ENCODE peak calls at places on chromosomes 13 and 19, in seven cellular contexts. One of them, this sample, is unnamed.

GRCh38 chr13:100203696-100204367 is 114.9 kb downstream of the PCCA start:
- DNase-seq in foreskin fibroblast: peak
- DNase-seq in fibroblast of lung: peak
- DNase-seq in CD14-positive monocyte: no peak
- DNase-seq in PC-3: peak
- DNase-seq in CD4-positive, alpha-beta T cell: no peak
- DNase-seq in astrocyte: peak
- DNase-seq in this sample: peak

GRCh38 chr19:33005440-33005839 is 33.4 kb downstream of the FAAP24 start:
- DNase-seq in fibroblast of lung: no peak
- DNase-seq in foreskin fibroblast: no peak
- DNase-seq in CD4-positive, alpha-beta T cell: no peak
- DNase-seq in PC-3: peak
- DNase-seq in CD14-positive monocyte: no peak
- DNase-seq in astrocyte: no peak
- DNase-seq in this sample: no peak

GRCh38 chr19:53659292-53659691 is 27.5 kb downstream of the DPRX start:
- DNase-seq in PC-3: peak
- DNase-seq in CD14-positive monocyte: no peak
- DNase-seq in foreskin fibroblast: no peak
- DNase-seq in CD4-positive, alpha-beta T cell: no peak
- DNase-seq in fibroblast of lung: no peak
- DNase-seq in astrocyte: no peak
- DNase-seq in this sample: no peak

GRCh38 chr13:60857698-60858097 is 460.7 kb downstream of the TDRD3 start:
- DNase-seq in astrocyte: no peak
- DNase-seq in fibroblast of lung: no peak
- DNase-seq in PC-3: no peak
- DNase-seq in foreskin fibroblast: no peak
- DNase-seq in CD14-positive monocyte: no peak
- DNase-seq in CD4-positive, alpha-beta T cell: no peak
- DNase-seq in this sample: no peak

GRCh38 chr13:51502206-51502651 is 49.4 kb upstream of the INTS6 start:
- DNase-seq in CD14-positive monocyte: no peak
- DNase-seq in PC-3: no peak
- DNase-seq in CD4-positive, alpha-beta T cell: no peak
- DNase-seq in foreskin fibroblast: peak
- DNase-seq in fibroblast of lung: peak
- DNase-seq in astrocyte: peak
- DNase-seq in this sample: peak

GRCh38 chr13:51154029-51154555 is 43.0 kb upstream of the C13orf42 start:
- DNase-seq in PC-3: no peak
- DNase-seq in CD14-positive monocyte: no peak
- DNase-seq in fibroblast of lung: peak
- DNase-seq in astrocyte: peak
- DNase-seq in CD4-positive, alpha-beta T cell: no peak
- DNase-seq in foreskin fibroblast: peak
- DNase-seq in this sample: peak

GRCh38 chr19:23554548-23554947 is 132.5 kb downstream of the ZNF675 start:
- DNase-seq in PC-3: peak
- DNase-seq in CD14-positive monocyte: no peak
- DNase-seq in astrocyte: no peak
- DNase-seq in foreskin fibroblast: no peak
- DNase-seq in fibroblast of lung: no peak
- DNase-seq in CD4-positive, alpha-beta T cell: no peak
- DNase-seq in this sample: no peak

GRCh38 chr13:100547805-100548204 is 40.8 kb downstream of the GGACT start:
- DNase-seq in PC-3: no peak
- DNase-seq in CD14-positive monocyte: no peak
- DNase-seq in astrocyte: no peak
- DNase-seq in foreskin fibroblast: no peak
- DNase-seq in fibroblast of lung: no peak
- DNase-seq in CD4-positive, alpha-beta T cell: no peak
- DNase-seq in this sample: peak

GRCh38 chr19:47232422-47233211 is 1.6 kb upstream of the BBC3 start:
- DNase-seq in CD4-positive, alpha-beta T cell: no peak
- DNase-seq in CD14-positive monocyte: no peak
- DNase-seq in astrocyte: peak
- DNase-seq in foreskin fibroblast: no peak
- DNase-seq in PC-3: peak
- DNase-seq in fibroblast of lung: peak
- DNase-seq in this sample: peak

GRCh38 chr19:4067396-4068057 is 828 bp upstream of the ZBTB7A start:
- DNase-seq in fibroblast of lung: no peak
- DNase-seq in PC-3: no peak
- DNase-seq in CD14-positive monocyte: no peak
- DNase-seq in foreskin fibroblast: no peak
- DNase-seq in astrocyte: no peak
- DNase-seq in CD4-positive, alpha-beta T cell: no peak
- DNase-seq in this sample: no peak

GRCh38 chr19:47464619-47465018 is 7.1 kb downstream of the SLC8A2 start:
- DNase-seq in astrocyte: no peak
- DNase-seq in fibroblast of lung: no peak
- DNase-seq in PC-3: no peak
- DNase-seq in CD14-positive monocyte: no peak
- DNase-seq in foreskin fibroblast: no peak
- DNase-seq in CD4-positive, alpha-beta T cell: no peak
- DNase-seq in this sample: no peak

GRCh38 chr13:28574617-28575142 is 79.8 kb upstream of the FLT1 start:
- DNase-seq in fibroblast of lung: peak
- DNase-seq in foreskin fibroblast: peak
- DNase-seq in astrocyte: peak
- DNase-seq in CD14-positive monocyte: peak
- DNase-seq in CD4-positive, alpha-beta T cell: no peak
- DNase-seq in PC-3: peak
- DNase-seq in this sample: peak

GRCh38 chr19:6396305-6396704 is 3.3 kb upstream of the GTF2F1 start:
- DNase-seq in foreskin fibroblast: no peak
- DNase-seq in fibroblast of lung: no peak
- DNase-seq in astrocyte: no peak
- DNase-seq in CD4-positive, alpha-beta T cell: no peak
- DNase-seq in CD14-positive monocyte: no peak
- DNase-seq in PC-3: no peak
- DNase-seq in this sample: no peak

DNA sequence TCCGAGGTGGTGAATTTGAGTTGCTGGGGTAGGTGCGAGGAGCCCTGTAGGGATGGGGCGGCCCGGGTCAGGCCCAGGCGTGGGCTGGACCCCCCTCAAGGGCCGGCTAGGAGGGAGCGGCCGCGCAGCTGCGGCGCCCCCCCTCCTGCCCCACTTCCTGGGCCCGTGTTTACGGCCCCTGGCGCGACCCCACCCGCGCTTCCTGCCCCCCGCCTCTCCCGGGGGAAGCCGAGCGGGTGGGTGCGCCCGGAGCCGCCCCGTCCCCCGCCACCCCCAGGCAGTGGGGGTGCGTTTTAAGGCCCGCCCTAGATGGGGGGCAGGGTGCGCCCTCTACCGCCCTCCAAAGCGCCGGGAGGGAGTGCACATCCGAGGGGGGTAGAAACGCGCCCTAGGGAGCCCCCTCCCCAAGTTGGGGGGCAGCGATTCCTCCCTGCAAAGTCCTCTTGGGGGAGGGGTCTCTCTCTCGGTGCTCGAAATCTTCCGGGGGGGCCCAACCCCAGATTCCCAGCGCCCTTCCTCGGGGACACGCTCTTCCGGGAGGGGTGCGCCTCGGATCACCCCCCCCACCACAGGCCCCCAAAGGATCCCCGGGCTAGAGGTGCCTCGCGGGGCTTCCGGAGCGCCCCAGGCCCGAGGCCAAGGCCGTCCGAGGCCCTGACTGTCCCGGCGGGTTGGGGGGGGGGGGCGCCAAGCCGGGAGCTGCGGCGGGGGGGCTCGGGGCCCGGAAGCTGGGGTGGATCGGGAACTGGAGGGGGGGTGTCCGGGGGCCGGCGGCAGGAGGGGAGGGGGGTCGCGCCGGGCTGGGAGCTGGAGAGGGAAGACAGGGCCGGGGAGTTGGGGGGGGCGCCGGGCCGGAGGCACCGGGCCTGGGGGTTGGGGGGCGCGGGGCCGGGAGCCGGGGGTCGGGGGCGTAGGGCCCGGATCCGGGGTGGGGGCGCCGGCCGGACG is 807 bp downstream of the TLE5 start:
- DNase-seq in fibroblast of lung: peak
- DNase-seq in foreskin fibroblast: no peak
- DNase-seq in CD14-positive monocyte: no peak
- DNase-seq in PC-3: no peak
- DNase-seq in CD4-positive, alpha-beta T cell: peak
- DNase-seq in astrocyte: no peak
- DNase-seq in this sample: no peak
- TF ChIP-seq CTCF in fibroblast of lung: peak
- TF ChIP-seq CTCF in foreskin fibroblast: no peak
- TF ChIP-seq CTCF in CD14-positive monocyte: peak
- TF ChIP-seq CTCF in PC-3: peak
- TF ChIP-seq CTCF in CD4-positive, alpha-beta T cell: peak
- TF ChIP-seq CTCF in astrocyte: no peak
- TF ChIP-seq CTCF in this sample: peak

GRCh38 chr13:110714798-110715394 is 1.4 kb downstream of the ING1 start:
- DNase-seq in fibroblast of lung: peak
- DNase-seq in CD14-positive monocyte: no peak
- DNase-seq in PC-3: peak
- DNase-seq in CD4-positive, alpha-beta T cell: peak
- DNase-seq in foreskin fibroblast: peak
- DNase-seq in astrocyte: no peak
- DNase-seq in this sample: peak
- TF ChIP-seq CTCF in fibroblast of lung: peak
- TF ChIP-seq CTCF in CD14-positive monocyte: no peak
- TF ChIP-seq CTCF in PC-3: no peak
- TF ChIP-seq CTCF in CD4-positive, alpha-beta T cell: no peak
- TF ChIP-seq CTCF in foreskin fibroblast: no peak
- TF ChIP-seq CTCF in astrocyte: no peak
- TF ChIP-seq CTCF in this sample: peak

GRCh38 chr13:78768950-78769349 is 110.0 kb upstream of the OBI1 start:
- DNase-seq in foreskin fibroblast: no peak
- DNase-seq in fibroblast of lung: no peak
- DNase-seq in CD4-positive, alpha-beta T cell: no peak
- DNase-seq in CD14-positive monocyte: no peak
- DNase-seq in PC-3: no peak
- DNase-seq in astrocyte: no peak
- DNase-seq in this sample: no peak

GRCh38 chr13:78759704-78760103 is 100.7 kb upstream of the OBI1 start:
- DNase-seq in CD4-positive, alpha-beta T cell: no peak
- DNase-seq in foreskin fibroblast: no peak
- DNase-seq in CD14-positive monocyte: no peak
- DNase-seq in fibroblast of lung: no peak
- DNase-seq in astrocyte: no peak
- DNase-seq in PC-3: no peak
- DNase-seq in this sample: no peak

GRCh38 chr13:78762825-78763224 is 103.9 kb upstream of the OBI1 start:
- DNase-seq in foreskin fibroblast: no peak
- DNase-seq in CD14-positive monocyte: no peak
- DNase-seq in CD4-positive, alpha-beta T cell: no peak
- DNase-seq in fibroblast of lung: no peak
- DNase-seq in astrocyte: no peak
- DNase-seq in PC-3: no peak
- DNase-seq in this sample: no peak

GRCh38 chr13:78764665-78765064 is 105.7 kb upstream of the OBI1 start:
- DNase-seq in fibroblast of lung: no peak
- DNase-seq in foreskin fibroblast: no peak
- DNase-seq in astrocyte: no peak
- DNase-seq in CD4-positive, alpha-beta T cell: no peak
- DNase-seq in PC-3: no peak
- DNase-seq in CD14-positive monocyte: no peak
- DNase-seq in this sample: no peak
- TF ChIP-seq CTCF in fibroblast of lung: no peak
- TF ChIP-seq CTCF in foreskin fibroblast: no peak
- TF ChIP-seq CTCF in astrocyte: no peak
- TF ChIP-seq CTCF in CD4-positive, alpha-beta T cell: no peak
- TF ChIP-seq CTCF in PC-3: no peak
- TF ChIP-seq CTCF in CD14-positive monocyte: no peak
- TF ChIP-seq CTCF in this sample: no peak

GRCh38 chr19:16951529-16951928 is 62.7 kb downstream of the F2RL3 start:
- DNase-seq in fibroblast of lung: peak
- DNase-seq in PC-3: peak
- DNase-seq in CD4-positive, alpha-beta T cell: no peak
- DNase-seq in astrocyte: peak
- DNase-seq in CD14-positive monocyte: no peak
- DNase-seq in foreskin fibroblast: no peak
- DNase-seq in this sample: no peak

GRCh38 chr19:16957855-16958254 is 68.8 kb downstream of the CPAMD8 start:
- DNase-seq in CD14-positive monocyte: no peak
- DNase-seq in fibroblast of lung: no peak
- DNase-seq in PC-3: no peak
- DNase-seq in CD4-positive, alpha-beta T cell: no peak
- DNase-seq in astrocyte: no peak
- DNase-seq in foreskin fibroblast: no peak
- DNase-seq in this sample: no peak

GRCh38 chr19:16952046-16952445 is 63.2 kb downstream of the F2RL3 start:
- DNase-seq in CD14-positive monocyte: no peak
- DNase-seq in PC-3: no peak
- DNase-seq in foreskin fibroblast: no peak
- DNase-seq in astrocyte: no peak
- DNase-seq in CD4-positive, alpha-beta T cell: no peak
- DNase-seq in fibroblast of lung: no peak
- DNase-seq in this sample: no peak

GRCh38 chr19:16957151-16957662 is 68.4 kb downstream of the F2RL3 start:
- DNase-seq in CD14-positive monocyte: no peak
- DNase-seq in astrocyte: no peak
- DNase-seq in fibroblast of lung: no peak
- DNase-seq in foreskin fibroblast: no peak
- DNase-seq in PC-3: peak
- DNase-seq in CD4-positive, alpha-beta T cell: no peak
- DNase-seq in this sample: peak
- TF ChIP-seq CTCF in CD14-positive monocyte: no peak
- TF ChIP-seq CTCF in astrocyte: no peak
- TF ChIP-seq CTCF in fibroblast of lung: no peak
- TF ChIP-seq CTCF in foreskin fibroblast: no peak
- TF ChIP-seq CTCF in PC-3: no peak
- TF ChIP-seq CTCF in CD4-positive, alpha-beta T cell: no peak
- TF ChIP-seq CTCF in this sample: no peak

DNA sequence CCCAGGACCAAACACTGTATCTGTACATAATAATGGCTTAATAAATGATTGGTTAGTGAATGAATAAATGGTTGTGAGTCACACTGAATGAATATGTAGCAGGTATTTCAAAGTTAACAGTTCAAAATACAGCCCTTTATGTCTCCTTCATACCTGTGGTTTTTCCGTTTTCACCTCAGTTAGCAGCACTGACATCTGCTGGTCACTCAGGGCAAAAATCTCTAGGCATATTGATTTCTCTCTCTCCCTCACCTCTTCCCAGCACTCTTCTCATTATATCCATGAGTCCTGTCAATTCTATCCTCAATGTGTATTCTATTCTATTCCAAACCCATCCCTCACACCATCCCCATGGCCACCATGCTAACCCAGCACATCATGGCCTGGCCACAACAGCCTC is 76.2 kb downstream of the PEG3 start:
- DNase-seq in fibroblast of lung: no peak
- DNase-seq in CD4-positive, alpha-beta T cell: no peak
- DNase-seq in astrocyte: no peak
- DNase-seq in PC-3: peak
- DNase-seq in CD14-positive monocyte: no peak
- DNase-seq in foreskin fibroblast: no peak
- DNase-seq in this sample: no peak
- TF ChIP-seq CTCF in fibroblast of lung: no peak
- TF ChIP-seq CTCF in CD4-positive, alpha-beta T cell: no peak
- TF ChIP-seq CTCF in astrocyte: no peak
- TF ChIP-seq CTCF in PC-3: peak
- TF ChIP-seq CTCF in CD14-positive monocyte: no peak
- TF ChIP-seq CTCF in foreskin fibroblast: no peak
- TF ChIP-seq CTCF in this sample: no peak

This sample was measured in fibroblast of the aortic adventitia.